ENCODE peak calls at places on chromosomes 7 and 10, in nine cellular contexts. G is fibroblast of lung; N is SK-N-SH; V is body of pancreas; F is stomach; B is naive thymus-derived CD4-positive, alpha-beta T cell; R is thoracic aorta; Q is small intestine; J is A549. A is an unnamed sample. For H3K9me3 and H3K4me1, the result is how much of the 10 kb centered on the place peaks cover.

GRCh38 chr10:20369863-20370736 is 527.0 kb downstream of the NEBL start:
- DNase-seq in G (no peak), N (no peak), V (no peak), F (no peak), B (no peak), R (no peak), Q (peak), J (no peak), A (no peak)

GRCh38 chr7:4931932-4932331 is 27.1 kb downstream of the MMD2 start:
- DNase-seq in G (no peak), N (peak), V (peak), F (peak), B (no peak), R (no peak), Q (no peak), J (no peak), A (peak)

GRCh38 chr7:37195388-37195787 is 253.3 kb downstream of the ELMO1 start:
- DNase-seq in G (no peak), N (no peak), V (no peak), F (no peak), B (no peak), R (no peak), Q (no peak), J (no peak), A (no peak)

GRCh38 chr7:73496626-73497025 is 25.5 kb downstream of the BAZ1B start:
- DNase-seq in G (no peak), N (no peak), V (no peak), F (no peak), B (no peak), R (no peak), Q (no peak), J (no peak), A (no peak)

GRCh38 chr10:35306852-35307251 is 29.5 kb upstream of the CCNY start:
- DNase-seq in G (peak), N (peak), V (peak), F (peak), B (no peak), R (no peak), Q (peak), J (no peak), A (peak)

GRCh38 chr7:115678049-115678982 is 352.2 kb downstream of the TFEC start:
- DNase-seq in G (peak), N (no peak), V (peak), F (peak), B (no peak), R (no peak), Q (peak), J (no peak), A (no peak)

GRCh38 chr10:54742416-54742815 is 58.6 kb downstream of the PCDH15 start:
- DNase-seq in G (no peak), N (no peak), V (no peak), F (no peak), B (no peak), R (no peak), Q (no peak), J (no peak), A (no peak)

GRCh38 chr10:113410618-113411017 is 142.2 kb upstream of the HABP2 start:
- DNase-seq in G (no peak), N (no peak), V (no peak), F (no peak), B (no peak), R (no peak), Q (no peak), J (no peak), A (no peak)

GRCh38 chr10:91162050-91162494 is 58.4 kb upstream of the PCGF5 start:
- DNase-seq in G (peak), N (no peak), V (no peak), F (no peak), B (no peak), R (no peak), Q (peak), J (peak), A (no peak)

GRCh38 chr10:118596426-118597124 is 1.1 kb upstream of the PRLHR start:
- DNase-seq in G (no peak), N (peak), V (no peak), F (no peak), B (no peak), R (no peak), Q (peak), J (no peak), A (no peak)

GRCh38 chr10:53023411-53023810 is 250.8 kb upstream of the MBL2 start:
- DNase-seq in G (no peak), N (no peak), V (no peak), F (no peak), B (no peak), R (no peak), Q (no peak), J (no peak), A (no peak)

GRCh38 chr10:9331583-9332008 is 1277.1 kb downstream of the GATA3 start:
- DNase-seq in G (peak), N (peak), V (no peak), F (no peak), B (peak), R (no peak), Q (peak), J (peak), A (peak)

GRCh38 chr7:92025260-92025659 is 84.6 kb downstream of the AKAP9 start:
- DNase-seq in G (peak), N (no peak), V (no peak), F (no peak), B (no peak), R (no peak), Q (no peak), J (no peak), A (no peak)

GRCh38 chr10:44879531-44879899 is 31.6 kb upstream of the TMEM72 start:
- DNase-seq in G (no peak), N (peak), V (no peak), F (no peak), B (no peak), R (no peak), Q (no peak), J (no peak), A (no peak)

GRCh38 chr10:11880169-11881027 is 57.2 kb downstream of the PROSER2 start:
- DNase-seq in G (no peak), N (no peak), V (no peak), F (no peak), B (no peak), R (no peak), Q (no peak), J (no peak), A (no peak)

GRCh38 chr7:46192191-46192590 is 271.1 kb upstream of the IGFBP3 start:
- DNase-seq in G (peak), N (no peak), V (no peak), F (no peak), B (no peak), R (no peak), Q (no peak), J (no peak), A (no peak)

GRCh38 chr10:79984851-79985250 is 35.9 kb upstream of the SFTPD start:
- DNase-seq in G (peak), N (no peak), V (no peak), F (no peak), B (no peak), R (no peak), Q (peak), J (no peak), A (no peak)

GRCh38 chr7:10343108-10343507 is 630.6 kb upstream of the PHF14 start:
- DNase-seq in G (no peak), N (no peak), V (no peak), F (no peak), B (no peak), R (no peak), Q (no peak), J (no peak), A (no peak)

DNA sequence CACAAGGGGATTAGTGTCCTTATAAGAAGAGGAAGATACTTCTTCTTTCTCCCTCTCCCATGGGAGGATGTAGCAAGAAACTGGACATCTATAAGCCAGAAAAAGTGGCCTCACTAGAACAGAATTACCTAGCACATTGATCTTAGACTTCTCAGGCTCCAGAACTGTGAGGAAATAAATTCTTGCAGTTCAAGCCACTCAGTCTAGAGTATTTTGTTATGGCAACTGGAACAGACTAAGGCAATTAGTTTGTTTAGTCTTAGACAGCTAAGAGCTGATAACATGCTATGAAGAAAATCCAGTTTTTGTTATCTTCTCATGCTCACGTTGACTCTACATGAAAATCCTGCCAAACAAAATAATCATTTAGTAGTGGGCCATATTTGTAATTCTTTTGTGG is 627.6 kb upstream of the PHF14 start:
- DNase-seq in G (peak), N (no peak), V (no peak), F (no peak), B (no peak), R (no peak), Q (no peak), J (no peak), A (no peak)
- H3K9me3 ChIP-seq in G (under half), N (under half), V (under half), F (under half), B (under half), R (under half), Q (under half), J (under half), A (under half)

DNA sequence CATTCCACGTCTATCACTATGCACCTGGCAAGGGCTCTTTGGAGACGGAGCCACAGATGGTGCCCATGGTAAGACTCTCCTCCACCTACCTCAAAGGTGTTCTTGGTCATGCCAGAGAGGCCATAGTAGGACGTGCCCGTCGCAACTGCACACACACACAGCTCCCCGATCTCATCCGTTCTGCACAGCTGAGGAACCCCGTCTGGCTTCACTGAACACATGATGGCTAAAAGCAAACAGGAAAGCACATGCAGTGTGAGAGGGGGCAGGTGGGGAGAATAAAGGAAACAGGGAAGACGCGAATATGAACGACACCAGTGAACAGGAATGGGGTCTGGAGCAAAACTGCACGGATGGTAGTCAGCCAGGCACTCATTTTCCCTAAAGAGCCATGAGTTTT is 230.9 kb downstream of the ZMYND11 start:
- DNase-seq in G (no peak), N (no peak), V (no peak), F (no peak), B (no peak), R (no peak), Q (no peak), J (no peak), A (no peak)
- H3K4me1 ChIP-seq in G (under half), N (under half), V (under half), F (under half), B (under half), R (under half), Q (under half), J (under half), A (under half)

GRCh38 chr7:103947026-103947655 is 42.3 kb downstream of the RELN start:
- DNase-seq in G (no peak), N (peak), V (no peak), F (no peak), B (no peak), R (no peak), Q (no peak), J (no peak), A (no peak)

GRCh38 chr7:103951311-103951710 is 38.1 kb downstream of the RELN start:
- DNase-seq in G (no peak), N (no peak), V (no peak), F (no peak), B (no peak), R (no peak), Q (no peak), J (no peak), A (no peak)

GRCh38 chr7:103952408-103952807 is 37.0 kb downstream of the RELN start:
- DNase-seq in G (no peak), N (no peak), V (no peak), F (no peak), B (no peak), R (no peak), Q (no peak), J (no peak), A (no peak)

GRCh38 chr7:103944230-103944900 is 45.1 kb downstream of the RELN start:
- DNase-seq in G (no peak), N (no peak), V (no peak), F (no peak), B (no peak), R (no peak), Q (no peak), J (no peak), A (no peak)

GRCh38 chr7:103949374-103949773 is 40.1 kb downstream of the RELN start:
- DNase-seq in G (no peak), N (no peak), V (no peak), F (no peak), B (no peak), R (no peak), Q (no peak), J (no peak), A (no peak)
- H3K27ac ChIP-seq in G (no peak), N (no peak), V (no peak), F (no peak), B (no peak), R (no peak), Q (no peak), J (no peak), A (no peak)

GRCh38 chr10:84221916-84222315 is 3.4 kb downstream of the LRIT2 start:
- DNase-seq in G (no peak), N (no peak), V (no peak), F (no peak), B (no peak), R (no peak), Q (no peak), J (no peak), A (no peak)
- H3K9me3 ChIP-seq in G (under half), N (under half), V (under half), F (under half), B (under half), R (under half), Q (under half), J (under half), A (under half)

GRCh38 chr7:151244871-151245346 is 3.6 kb downstream of the SMARCD3 start:
- DNase-seq in G (no peak), N (peak), V (no peak), F (no peak), B (no peak), R (no peak), Q (no peak), J (no peak), A (peak)

GRCh38 chr7:151247016-151247580 is 1.4 kb downstream of the SMARCD3 start:
- DNase-seq in G (no peak), N (peak), V (no peak), F (no peak), B (no peak), R (no peak), Q (no peak), J (no peak), A (peak)

GRCh38 chr7:151244156-151244870 is 4.2 kb downstream of the SMARCD3 start:
- DNase-seq in G (no peak), N (peak), V (peak), F (peak), B (peak), R (no peak), Q (peak), J (peak), A (peak)

GRCh38 chr7:151246161-151247015 is 2.1 kb downstream of the SMARCD3 start:
- DNase-seq in G (no peak), N (peak), V (no peak), F (no peak), B (no peak), R (no peak), Q (no peak), J (peak), A (peak)

GRCh38 chr7:151245360-151246160 is 2.9 kb downstream of the SMARCD3 start:
- DNase-seq in G (no peak), N (peak), V (peak), F (peak), B (peak), R (no peak), Q (no peak), J (peak), A (peak)
- H3K4me1 ChIP-seq in G (under half), N (half or more), V (half or more), F (half or more), B (under half), R (half or more), Q (under half), J (half or more), A (under half)

DNA sequence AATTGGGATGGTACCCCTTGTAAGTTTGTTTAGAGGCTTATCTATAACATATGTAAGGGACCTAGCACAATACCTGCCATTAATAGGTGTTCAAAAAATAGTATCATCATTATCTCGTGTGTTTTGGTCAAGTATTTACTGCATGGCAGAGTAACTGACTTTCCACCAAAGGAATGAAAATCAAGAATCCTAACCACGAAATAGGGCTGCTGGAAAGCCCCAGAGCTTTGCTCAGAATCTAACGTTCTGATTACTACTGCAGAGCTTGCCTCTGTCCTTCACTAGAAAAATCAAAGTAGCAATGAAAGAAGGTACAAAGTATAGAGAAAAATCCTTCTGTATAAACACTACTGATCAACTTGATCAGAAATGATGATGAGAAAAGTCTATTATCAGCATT is 34.9 kb downstream of the DCLRE1C start:
- DNase-seq in G (peak), N (no peak), V (no peak), F (no peak), B (no peak), R (no peak), Q (no peak), J (no peak), A (no peak)
- H3K27ac ChIP-seq in G (no peak), N (no peak), V (no peak), F (no peak), B (no peak), R (no peak), Q (no peak), J (no peak), A (no peak)

DNA sequence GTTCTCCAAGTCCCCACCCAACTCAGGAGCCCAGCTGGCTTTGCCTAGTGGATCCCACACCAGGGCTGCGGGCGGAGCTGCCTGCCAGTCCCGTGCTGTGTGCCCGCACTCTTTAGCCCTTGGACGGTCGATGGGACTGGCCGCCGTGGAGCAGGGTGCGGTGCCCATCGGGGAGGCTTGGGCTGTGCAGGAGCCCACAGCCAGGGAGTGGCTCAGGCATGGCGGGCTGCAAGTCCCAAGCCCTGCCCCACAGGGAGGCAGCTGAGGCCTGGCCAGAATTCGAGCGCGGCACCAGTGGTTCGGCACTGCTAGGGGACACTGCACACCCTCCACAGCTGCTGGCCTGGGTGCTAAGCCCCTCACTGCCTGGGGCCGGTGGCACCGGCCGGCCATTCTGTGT is 159.7 kb downstream of the ANKRD30A start:
- DNase-seq in G (no peak), N (no peak), V (no peak), F (no peak), B (no peak), R (no peak), Q (no peak), J (no peak), A (no peak)
- H3K9me3 ChIP-seq in G (under half), N (under half), V (under half), F (under half), B (under half), R (under half), Q (under half), J (under half), A (under half)

GRCh38 chr7:2758673-2759603 is 70.9 kb downstream of the AMZ1 start:
- DNase-seq in G (no peak), N (no peak), V (no peak), F (no peak), B (no peak), R (no peak), Q (peak), J (no peak), A (no peak)
- H3K4me1 ChIP-seq in G (half or more), N (half or more), V (under half), F (half or more), B (under half), R (half or more), Q (under half), J (under half), A (under half)

GRCh38 chr7:47601119-47601880 is 19.4 kb upstream of the TNS3 start:
- DNase-seq in G (peak), N (no peak), V (no peak), F (no peak), B (no peak), R (no peak), Q (no peak), J (no peak), A (no peak)
- H3K27ac ChIP-seq in G (peak), N (peak), V (peak), F (peak), B (no peak), R (peak), Q (no peak), J (peak), A (no peak)

DNA sequence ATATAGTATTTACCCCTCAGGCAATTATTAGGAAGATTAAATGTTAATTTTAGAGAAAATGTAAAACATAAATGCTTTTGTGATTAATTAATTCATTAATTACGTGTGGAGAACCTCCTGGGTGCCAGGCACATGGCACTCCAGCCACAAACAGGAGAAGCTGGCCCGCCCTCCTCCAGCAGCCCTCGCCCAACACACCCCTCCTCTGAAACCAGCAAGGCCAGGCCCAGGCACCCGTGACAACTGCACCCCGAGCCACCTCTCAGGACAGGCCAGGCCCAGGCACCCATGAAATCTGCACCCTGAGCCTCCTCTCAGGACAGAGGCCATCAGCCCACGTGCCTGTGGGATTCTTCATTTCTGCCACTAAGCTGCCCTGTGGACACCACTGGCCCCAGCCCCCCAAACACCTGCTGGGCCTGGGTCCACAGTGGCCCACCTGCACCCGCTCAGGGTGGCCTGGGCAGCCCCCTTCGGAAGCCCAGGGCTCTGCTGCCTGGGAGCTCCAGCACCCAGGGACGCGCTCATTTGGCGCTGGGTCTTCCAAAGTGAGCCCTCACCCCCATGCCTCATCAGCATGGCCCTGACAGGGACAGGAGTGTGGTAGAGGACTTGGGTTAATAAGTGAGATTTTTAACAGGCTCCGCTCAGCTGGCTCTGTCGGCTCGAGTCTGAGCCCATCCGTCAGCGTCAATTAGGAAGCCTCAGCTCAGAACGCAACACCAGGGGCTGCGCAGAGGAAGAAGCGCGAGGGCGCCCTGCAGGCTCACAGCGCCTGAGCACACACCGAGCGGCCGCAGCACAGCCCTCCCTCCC is 482.1 kb downstream of the DNAJB6 start:
- DNase-seq in G (no peak), N (peak), V (no peak), F (no peak), B (no peak), R (no peak), Q (no peak), J (no peak), A (no peak)
- H3K9me3 ChIP-seq in G (under half), N (under half), V (under half), F (under half), B (under half), R (under half), Q (under half), J (under half), A (under half)